ENCODE peak calls at places on chromosomes 7 and 10, in four cellular contexts. K is H1, D is IMR-90, O is neuronal stem cell. H is an unnamed sample.

GRCh38 chr10:112951349-112952281 is 1.6 kb downstream of the TCF7L2 start:
- DNase-seq in K (no peak), D (peak; percentile 84), O (peak; percentile 75), H (peak; percentile 61)

GRCh38 chr7:26474596-26474995 is 182.9 kb downstream of the SNX10 start:
- DNase-seq in K (no peak), D (no peak), O (no peak), H (no peak)

GRCh38 chr10:29056729-29057128 is 232.1 kb upstream of the LYZL1 start:
- DNase-seq in K (no peak), D (no peak), O (no peak), H (no peak)

GRCh38 chr10:124354411-124355382 is 64.0 kb downstream of the OAT start:
- DNase-seq in K (no peak), D (peak; percentile 38), O (peak; percentile 15), H (peak; percentile 26)

GRCh38 chr10:33697016-33697415 is 362.5 kb upstream of the NRP1 start:
- DNase-seq in K (no peak), D (peak; percentile 25), O (no peak), H (no peak)

GRCh38 chr7:101419831-101420230 is 57.2 kb downstream of the COL26A1 start:
- DNase-seq in K (no peak), D (no peak), O (no peak), H (no peak)

GRCh38 chr7:14858410-14858809 is 44.1 kb downstream of the DGKB start:
- DNase-seq in K (no peak), D (no peak), O (no peak), H (no peak)

GRCh38 chr10:86311176-86311575 is 55.4 kb downstream of the GRID1 start:
- DNase-seq in K (no peak), D (no peak), O (no peak), H (peak; percentile 15)

GRCh38 chr7:39430441-39430840 is 135.8 kb upstream of the YAE1 start:
- DNase-seq in K (no peak), D (no peak), O (no peak), H (no peak)

GRCh38 chr7:8035647-8036518 is 67.3 kb downstream of the GLCCI1 start:
- DNase-seq in K (no peak), D (peak; percentile 55), O (no peak), H (peak; percentile 33)

GRCh38 chr10:50431118-50431517 is 179.8 kb upstream of the ASAH2 start:
- DNase-seq in K (no peak), D (peak; percentile 71), O (no peak), H (no peak)

GRCh38 chr10:10589540-10589939 is 428.1 kb upstream of the CELF2 start:
- DNase-seq in K (no peak), D (peak; percentile 92), O (no peak), H (no peak)

GRCh38 chr7:90271753-90272152 is 26.8 kb downstream of the CFAP69 start:
- DNase-seq in K (no peak), D (peak; percentile 73), O (no peak), H (no peak)

GRCh38 chr10:128775743-128776142 is 649.5 kb upstream of the MKI67 start:
- DNase-seq in K (no peak), D (no peak), O (no peak), H (no peak)

GRCh38 chr10:104253576-104254410 is 899 bp upstream of the GSTO1 start:
- DNase-seq in K (no peak), D (peak; percentile 56), O (no peak), H (peak; percentile 50)

GRCh38 chr10:124748206-124748605 is 4.0 kb upstream of the FAM53B start:
- DNase-seq in K (no peak), D (no peak), O (no peak), H (no peak)

GRCh38 chr10:113047605-113047962 is 97.5 kb downstream of the TCF7L2 start:
- DNase-seq in K (no peak), D (no peak), O (no peak), H (no peak)

GRCh38 chr10:104314591-104315485 is 23.4 kb downstream of the ITPRIP start:
- DNase-seq in K (no peak), D (no peak), O (no peak), H (peak; percentile 37)

GRCh38 chr7:142501434-142501833 is 243.6 kb upstream of the PRSS58 start:
- DNase-seq in K (no peak), D (no peak), O (no peak), H (no peak)

GRCh38 chr10:17212802-17213204 is 11.3 kb upstream of the TRDMT1 start:
- DNase-seq in K (no peak), D (no peak), O (no peak), H (no peak)

GRCh38 chr7:48522692-48523091 is 351.4 kb downstream of the ABCA13 start:
- DNase-seq in K (no peak), D (no peak), O (no peak), H (no peak)

GRCh38 chr10:1954339-1954738 is 217.0 kb upstream of the ADARB2 start:
- DNase-seq in K (no peak), D (no peak), O (no peak), H (no peak)

GRCh38 chr10:70130878-70131559 is 1.6 kb downstream of the AIFM2 start:
- DNase-seq in K (no peak), D (peak; percentile 71), O (no peak), H (no peak)

GRCh38 chr7:25260862-25261454 is 32.7 kb upstream of the NPVF start:
- DNase-seq in K (no peak), D (peak; percentile 53), O (no peak), H (no peak)

GRCh38 chr10:6201511-6201975 is 1.2 kb upstream of the PFKFB3 start:
- DNase-seq in K (no peak), D (peak; percentile 70), O (peak; percentile 48), H (peak; percentile 59)

GRCh38 chr10:6202098-6202683 is 541 bp upstream of the PFKFB3 start:
- DNase-seq in K (no peak), D (no peak), O (peak; percentile 15), H (no peak)

GRCh38 chr10:6204063-6204340 is 1.3 kb downstream of the PFKFB3 start:
- DNase-seq in K (no peak), D (no peak), O (peak; percentile 18), H (peak; percentile 47)

GRCh38 chr10:6203331-6204062 is 765 bp downstream of the PFKFB3 start:
- DNase-seq in K (no peak), D (peak; percentile 47), O (peak; percentile 82), H (peak; percentile 77)

DNA sequence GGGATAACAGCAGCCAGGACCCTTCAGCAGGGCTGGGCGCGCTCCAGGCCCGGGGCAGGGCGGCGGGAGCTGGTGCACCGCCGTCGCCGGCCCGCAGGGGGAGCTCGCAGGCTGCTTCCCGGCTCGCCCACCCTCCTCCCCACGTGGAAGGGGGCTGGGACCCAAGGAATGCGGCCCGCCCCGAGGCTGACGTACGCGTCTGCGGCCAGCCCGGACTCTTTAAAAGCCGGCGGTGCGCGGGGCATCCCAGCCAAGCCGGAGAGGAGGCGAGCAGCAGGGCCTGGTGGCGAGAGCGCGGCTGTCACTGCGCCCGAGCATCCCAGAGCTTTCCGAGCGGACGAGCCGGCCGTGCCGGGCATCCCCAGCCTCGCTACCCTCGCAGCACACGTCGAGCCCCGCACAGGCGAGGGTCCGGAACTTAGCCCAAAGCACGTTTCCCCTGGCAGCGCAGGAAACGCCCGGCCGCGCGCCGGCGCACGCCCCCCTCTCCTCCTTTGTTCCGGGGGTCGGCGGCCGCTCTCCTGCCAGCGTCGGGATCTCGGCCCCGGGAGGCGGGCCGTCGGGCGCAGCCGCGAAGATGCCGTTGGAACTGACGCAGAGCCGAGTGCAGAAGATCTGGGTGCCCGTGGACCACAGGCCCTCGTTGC is at the start of gene PFKFB3:
- DNase-seq in K (peak; percentile 82), D (peak; percentile 92), O (peak; percentile 97), H (peak; percentile 95)
- H4K91ac ChIP-seq in K (peak within 1 kb of the TSS; percentile 97), D (peak within 1 kb of the TSS; percentile 85), O (peak within 1 kb of the TSS; percentile 1), H (no peak within 1 kb of the TSS)

GRCh38 chr7:108525327-108525984 is 479 bp downstream of the PNPLA8 start:
- DNase-seq in K (peak; percentile 69), D (peak; percentile 82), O (no peak), H (peak; percentile 92)

GRCh38 chr7:108528183-108528712 is 2.3 kb upstream of the PNPLA8 start:
- DNase-seq in K (no peak), D (no peak), O (no peak), H (no peak)

GRCh38 chr7:108529341-108529740 is 3.4 kb upstream of the PNPLA8 start:
- DNase-seq in K (no peak), D (no peak), O (no peak), H (no peak)

GRCh38 chr7:108525985-108526767 is at the start of gene PNPLA8:
- DNase-seq in K (peak; percentile 97), D (peak; percentile 99), O (peak; percentile 99), H (peak; percentile 100)

GRCh38 chr7:108526768-108527017 is 758 bp upstream of the PNPLA8 start:
- DNase-seq in K (no peak), D (no peak), O (no peak), H (no peak)
- H4K91ac ChIP-seq in K (no peak overlapping the region), D (peak overlapping the region; percentile 46), O (no peak overlapping the region), H (no peak overlapping the region)

GRCh38 chr7:151058766-151059361 is 525 bp upstream of the SLC4A2 start:
- DNase-seq in K (no peak), D (no peak), O (no peak), H (peak; percentile 48)

GRCh38 chr7:151057989-151058765 is 480 bp upstream of the CDK5 start:
- DNase-seq in K (peak; percentile 99), D (peak; percentile 100), O (peak; percentile 99), H (peak; percentile 100)

GRCh38 chr7:151057038-151057736 is 510 bp downstream of the CDK5 start:
- DNase-seq in K (no peak), D (no peak), O (no peak), H (no peak)

GRCh38 chr7:151057737-151057988 is at the start of gene CDK5:
- DNase-seq in K (no peak), D (no peak), O (no peak), H (no peak)

GRCh38 chr7:151056286-151057037 is 1.2 kb downstream of the CDK5 start:
- DNase-seq in K (no peak), D (no peak), O (no peak), H (peak; percentile 70)
- H4K91ac ChIP-seq in K (no peak overlapping the region), D (no peak overlapping the region), O (no peak overlapping the region), H (no peak overlapping the region)

DNA sequence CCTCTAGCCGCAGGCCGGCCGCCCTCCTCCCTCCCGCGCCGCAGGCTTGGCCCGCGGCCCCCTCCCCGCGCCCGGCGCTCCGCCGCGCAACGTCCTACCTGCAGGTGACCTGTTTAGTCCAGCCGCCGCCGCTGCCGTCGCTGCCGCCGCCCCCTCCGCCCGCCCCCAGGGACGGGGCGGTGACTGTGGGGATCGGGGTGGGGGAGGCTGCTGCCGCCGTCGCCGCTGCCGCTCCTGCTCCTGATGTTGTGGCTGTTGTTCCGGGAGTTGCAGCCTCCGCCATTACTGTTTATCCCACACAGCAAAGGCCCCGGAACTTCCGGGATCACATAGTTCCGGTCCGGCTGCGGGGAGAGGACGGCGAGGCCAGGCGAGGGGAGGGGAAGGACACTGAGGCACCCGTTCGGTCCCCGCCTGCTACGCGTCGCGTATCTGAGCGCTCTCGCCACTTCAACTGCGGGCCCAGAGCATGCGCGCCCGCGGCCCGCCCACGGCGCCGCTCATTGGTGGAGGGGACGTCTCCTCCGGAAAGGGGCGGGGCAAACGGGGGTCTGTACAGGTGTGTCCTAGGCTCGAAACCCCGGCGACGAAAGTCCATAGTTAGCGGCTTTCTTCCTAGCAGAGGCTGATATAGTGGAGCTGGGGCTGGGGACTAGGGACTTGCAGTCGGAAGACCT is at the start of gene MKRN1:
- DNase-seq in K (peak; percentile 94), D (peak; percentile 90), O (peak; percentile 90), H (peak; percentile 98)
- H4K91ac ChIP-seq in K (peak within 1 kb of the TSS; percentile 65), D (no peak within 1 kb of the TSS), O (peak within 1 kb of the TSS; percentile 53), H (no peak within 1 kb of the TSS)

GRCh38 chr10:127151981-127152699 is 44.3 kb downstream of the INSYN2A start:
- DNase-seq in K (no peak), D (peak; percentile 72), O (no peak), H (no peak)
- H4K91ac ChIP-seq in K (no peak overlapping the region), D (no peak overlapping the region), O (no peak overlapping the region), H (no peak overlapping the region)